ENCODE peak calls at places on chromosomes 11 and 22, in ten cellular contexts. C is transverse colon, G is K562, U is breast epithelium, X is stomach, H is suprapubic skin, M is HCT116, I is HepG2, Q is sigmoid colon, W is spleen. J is an unnamed sample.

GRCh38 chr11:101862410-101863233 is 52.2 kb upstream of the CEP126 start:
- DNase-seq in C (peak; percentile 7), G (no peak), U (no peak), X (no peak), H (no peak), M (peak; percentile 67), I (peak; percentile 76), Q (no peak), W (no peak), J (no peak)

GRCh38 chr11:126186031-126186698 is 25.3 kb downstream of the RPUSD4 start:
- DNase-seq in C (no peak), G (no peak), U (no peak), X (no peak), H (no peak), M (no peak), I (no peak), Q (no peak), W (peak; percentile 71), J (no peak)

GRCh38 chr22:46848227-46848626 is 85.8 kb downstream of the TBC1D22A start:
- DNase-seq in C (no peak), G (no peak), U (no peak), X (no peak), H (no peak), M (no peak), I (no peak), Q (no peak), W (no peak), J (no peak)

GRCh38 chr11:17765381-17766359 is 31.1 kb downstream of the KCNC1 start:
- DNase-seq in C (no peak), G (no peak), U (no peak), X (no peak), H (no peak), M (no peak), I (no peak), Q (no peak), W (peak; percentile 59), J (no peak)

GRCh38 chr22:30038219-30038618 is 42.0 kb upstream of the HORMAD2 start:
- DNase-seq in C (no peak), G (no peak), U (no peak), X (peak; percentile 64), H (no peak), M (no peak), I (no peak), Q (no peak), W (no peak), J (no peak)

GRCh38 chr11:13463779-13464290 is 813 bp upstream of the BTBD10 start:
- DNase-seq in C (no peak), G (no peak), U (no peak), X (no peak), H (no peak), M (no peak), I (no peak), Q (no peak), W (no peak), J (no peak)

GRCh38 chr11:95923730-95924413 is at the start of gene MTMR2:
- DNase-seq in C (peak; percentile 77), G (peak; percentile 77), U (peak; percentile 58), X (peak; percentile 75), H (peak; percentile 87), M (peak; percentile 31), I (peak; percentile 57), Q (peak; percentile 87), W (peak; percentile 93), J (peak; percentile 93)

GRCh38 chr11:75900848-75901247 is 85.8 kb downstream of the UVRAG start:
- DNase-seq in C (no peak), G (no peak), U (no peak), X (no peak), H (no peak), M (no peak), I (no peak), Q (no peak), W (no peak), J (no peak)

GRCh38 chr11:95849087-95849825 is 59.0 kb downstream of the CEP57 start:
- DNase-seq in C (peak; percentile 44), G (peak; percentile 18), U (no peak), X (peak; percentile 41), H (no peak), M (peak; percentile 32), I (peak; percentile 64), Q (peak; percentile 69), W (no peak), J (no peak)

GRCh38 chr11:83071641-83072591 is at the start of gene RAB30:
- DNase-seq in C (peak; percentile 97), G (peak; percentile 92), U (peak; percentile 93), X (peak; percentile 96), H (peak; percentile 97), M (peak; percentile 99), I (peak; percentile 100), Q (peak; percentile 99), W (peak; percentile 96), J (peak; percentile 99)
- TF ChIP-seq POLR2A in C (peak; percentile 96), G (peak; percentile 97), U (peak; percentile 94), X (peak; percentile 74), H (peak; percentile 75), M (peak; percentile 45), I (peak; percentile 91), Q (peak; percentile 76), W (peak; percentile 76), J (peak; percentile 76)

DNA sequence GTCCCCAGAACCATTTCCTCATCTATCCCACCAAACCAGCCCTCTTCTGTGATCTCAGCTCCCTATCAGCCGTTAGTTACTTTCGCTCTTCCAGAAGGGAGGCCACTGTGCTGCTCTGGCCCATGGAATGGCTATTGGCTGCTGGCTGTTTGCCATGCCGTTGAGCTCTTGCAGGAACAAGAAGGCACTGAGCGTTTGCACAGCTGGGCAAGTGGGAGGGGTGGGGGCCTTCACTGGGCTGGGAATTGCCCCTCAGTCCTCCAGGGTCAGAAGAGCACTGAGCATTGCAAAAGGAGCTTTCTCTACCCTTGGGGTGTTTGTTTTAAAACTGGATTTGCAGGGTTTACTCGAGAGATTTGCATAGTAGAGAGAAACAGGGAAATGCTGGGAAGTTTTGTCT is 129.0 kb upstream of the PARVA start:
- DNase-seq in C (peak; percentile 92), G (no peak), U (peak; percentile 93), X (peak; percentile 98), H (no peak), M (no peak), I (peak; percentile 69), Q (peak; percentile 92), W (no peak), J (no peak)
- H3K27ac ChIP-seq in C (peak overlapping the region; percentile 84), G (no peak overlapping the region), U (peak overlapping the region; percentile 71), X (peak overlapping the region; percentile 75), H (peak overlapping the region; percentile 2), M (no peak overlapping the region), I (no peak overlapping the region), Q (peak overlapping the region; percentile 67), W (no peak overlapping the region), J (peak overlapping the region; percentile 88)

DNA sequence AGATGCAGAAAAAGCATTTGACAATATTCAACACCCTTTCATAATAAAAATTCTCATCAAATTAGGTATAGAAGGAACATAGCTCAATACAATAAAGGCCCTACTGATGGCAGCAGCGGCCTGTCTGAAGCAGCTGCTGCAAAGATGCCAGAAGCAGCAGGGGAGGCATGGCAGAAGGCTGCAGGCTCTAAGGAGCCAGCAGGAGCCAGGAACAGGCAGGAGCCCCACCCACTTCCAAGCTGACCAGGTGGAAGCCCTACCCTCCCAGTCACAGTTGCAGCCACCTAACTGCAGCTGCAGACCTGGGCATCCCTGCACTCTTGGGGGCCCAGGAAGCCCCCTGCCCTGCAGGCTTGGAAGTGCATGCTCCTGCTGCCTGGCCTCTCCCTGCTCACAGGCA is 18.2 kb upstream of the OR6A2 start:
- DNase-seq in C (no peak), G (no peak), U (no peak), X (no peak), H (no peak), M (no peak), I (no peak), Q (no peak), W (no peak), J (no peak)
- TF ChIP-seq POLR2AphosphoS5 in C (no peak), G (no peak), U (no peak), X (no peak), H (no peak), M (no peak), I (no peak), Q (no peak), W (no peak), J (no peak)

DNA sequence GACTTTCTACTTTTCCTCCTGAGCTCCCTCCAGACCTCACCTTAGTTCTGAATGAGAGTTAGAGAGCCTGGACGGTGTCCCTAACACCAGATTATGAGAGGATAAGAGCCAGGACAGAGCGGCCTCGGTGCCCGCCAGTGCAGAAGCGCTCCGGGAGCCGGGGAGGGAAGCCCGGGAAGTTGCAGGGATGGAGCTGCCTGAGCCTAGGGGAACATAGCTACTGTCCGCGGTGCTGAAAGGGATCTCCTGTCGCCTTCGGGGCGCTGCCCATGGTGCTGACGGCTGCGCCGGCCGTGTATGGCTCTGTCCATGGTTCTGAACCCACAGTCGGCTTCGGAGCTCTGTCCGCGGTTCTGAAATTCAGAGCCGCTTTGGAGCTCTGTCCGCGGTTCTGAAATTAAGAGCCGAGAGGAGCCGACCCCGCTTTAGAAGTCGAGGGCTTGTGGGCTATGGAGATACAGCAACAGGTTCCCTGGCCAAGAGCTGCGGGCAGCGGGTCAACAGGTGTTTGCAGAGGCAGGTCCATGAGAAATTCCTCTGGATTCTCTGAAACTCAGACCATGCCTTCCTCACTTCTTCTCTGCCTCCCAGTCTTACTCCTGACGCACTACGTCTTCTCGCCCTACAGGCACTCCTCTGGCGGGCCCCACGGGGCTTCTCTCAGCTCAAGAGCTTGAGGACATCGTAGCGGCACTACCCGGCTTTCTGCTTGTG is 814 bp downstream of the NPAS4 start:
- DNase-seq in C (peak; percentile 92), G (peak; percentile 89), U (peak; percentile 95), X (peak; percentile 94), H (peak; percentile 94), M (peak; percentile 55), I (peak; percentile 78), Q (peak; percentile 96), W (peak; percentile 91), J (peak; percentile 96)
- TF ChIP-seq POLR2A in C (no peak), G (no peak), U (no peak), X (no peak), H (no peak), M (no peak), I (no peak), Q (no peak), W (no peak), J (peak; percentile 39)